ENCODE peak calls at places on chromosome 20, in four cellular contexts. K is PC-9, O is SK-N-SH, E is GM23248. Q is an unnamed sample.

GRCh38 chr20:60410865-60411264 is 452.6 kb downstream of the CDH26 start:
- DNase-seq in O (no peak), E (no peak), K (no peak), Q (no peak)

GRCh38 chr20:9068232-9068781 is 580 bp upstream of the PLCB4 start:
- DNase-seq in E (peak; percentile 65), K (no peak), O (peak; percentile 92), Q (peak; percentile 75)

GRCh38 chr20:19849341-19850189 is 91.5 kb downstream of the RIN2 start:
- DNase-seq in E (peak; percentile 8), O (no peak), K (no peak), Q (peak; percentile 47)

GRCh38 chr20:47503685-47504084 is 2.0 kb downstream of the NCOA3 start:
- DNase-seq in K (no peak), O (no peak), E (peak; percentile 14), Q (no peak)

GRCh38 chr20:36149012-36149411 is 5.5 kb upstream of the EPB41L1 start:
- DNase-seq in O (no peak), E (no peak), K (no peak), Q (no peak)

GRCh38 chr20:15927893-15928650 is 645.2 kb downstream of the KIF16B start:
- DNase-seq in K (peak; percentile 81), O (no peak), E (no peak), Q (no peak)

GRCh38 chr20:7792131-7792869 is 148.0 kb downstream of the HAO1 start:
- DNase-seq in O (no peak), E (peak; percentile 30), K (peak; percentile 60), Q (no peak)

GRCh38 chr20:23659989-23660837 is 22.5 kb upstream of the CST3 start:
- DNase-seq in O (no peak), K (no peak), E (peak; percentile 54), Q (no peak)

GRCh38 chr20:47774081-47774777 is 11.1 kb downstream of the SULF2 start:
- DNase-seq in E (no peak), O (peak; percentile 58), K (no peak), Q (peak; percentile 46)

GRCh38 chr20:13382786-13383185 is 161.7 kb downstream of the ISM1 start:
- DNase-seq in K (no peak), O (no peak), E (no peak), Q (no peak)

GRCh38 chr20:44747166-44748004 is 1.7 kb downstream of the KCNK15 start:
- DNase-seq in K (peak; percentile 94), O (peak; percentile 86), E (peak; percentile 82), Q (peak; percentile 86)

GRCh38 chr20:36391456-36391855 is 85.3 kb downstream of the DLGAP4 start:
- DNase-seq in E (peak; percentile 43), K (no peak), O (no peak), Q (no peak)

GRCh38 chr20:46227275-46227767 is 81.0 kb downstream of the CDH22 start:
- DNase-seq in O (no peak), E (no peak), K (no peak), Q (no peak)

GRCh38 chr20:8073024-8073832 is 53.7 kb upstream of the TMX4 start:
- DNase-seq in K (peak; percentile 82), O (no peak), E (peak; percentile 74), Q (peak; percentile 63)

GRCh38 chr20:33262658-33263065 is 20.4 kb upstream of the BPIFB1 start:
- DNase-seq in O (peak; percentile 52), E (peak; percentile 80), K (peak; percentile 66), Q (peak; percentile 86)

GRCh38 chr20:49045440-49046086 is 549 bp upstream of the CSE1L start:
- DNase-seq in O (peak; percentile 25), K (no peak), E (peak; percentile 16), Q (peak; percentile 12)

GRCh38 chr20:64139200-64140081 is 24.8 kb upstream of the MYT1 start:
- DNase-seq in K (no peak), O (peak; percentile 25), E (no peak), Q (no peak)

GRCh38 chr20:10419550-10420133 is 14.4 kb downstream of the MKKS start:
- DNase-seq in O (no peak), K (peak; percentile 40), E (no peak), Q (no peak)

GRCh38 chr20:61982240-61982950 is 83.3 kb downstream of the TAF4 start:
- DNase-seq in O (no peak), K (no peak), E (no peak), Q (no peak)

GRCh38 chr20:41006936-41007871 is 21.4 kb upstream of the TOP1 start:
- DNase-seq in O (no peak), K (peak; percentile 21), E (no peak), Q (no peak)

GRCh38 chr20:10653593-10654288 is 20.1 kb downstream of the JAG1 start:
- DNase-seq in E (peak; percentile 72), K (no peak), O (no peak), Q (no peak)

GRCh38 chr20:50153500-50154377 is at the start of gene PEDS1:
- DNase-seq in K (peak; percentile 79), E (peak; percentile 98), O (peak; percentile 99), Q (peak; percentile 97)
- H3K4me1 ChIP-seq in K (peaks cover 34% of the 10 kb centered on the region), E (peaks cover 28% of the 10 kb centered on the region), O (peaks cover 32% of the 10 kb centered on the region), Q (peaks cover 30% of the 10 kb centered on the region)

DNA sequence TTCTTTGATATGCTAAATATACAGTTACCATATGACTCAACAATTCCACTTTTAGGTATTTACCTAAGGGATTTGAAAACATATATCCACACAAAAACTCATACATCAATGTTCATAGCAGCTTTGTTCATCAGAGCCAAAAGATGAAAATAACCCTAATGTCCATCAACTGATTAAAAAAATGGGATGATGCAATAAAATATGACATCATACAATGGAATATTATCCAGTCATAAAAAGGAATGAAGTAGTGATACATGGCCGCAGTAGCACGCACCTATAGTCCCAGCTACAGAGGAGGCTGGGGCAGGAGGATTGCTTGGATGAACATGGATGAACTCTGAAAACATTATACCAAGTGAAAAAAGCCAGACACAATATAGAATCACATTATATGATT is 101.4 kb upstream of the SIRPA start:
- DNase-seq in E (no peak), O (no peak), K (no peak), Q (no peak)
- H3K9me2 ChIP-seq in E (no peaks in the 10 kb centered on the region), O (no peaks in the 10 kb centered on the region), K (no peaks in the 10 kb centered on the region), Q (no peaks in the 10 kb centered on the region)

GRCh38 chr20:57666106-57666833 is 43.5 kb downstream of the PMEPA1 start:
- DNase-seq in K (no peak), O (no peak), E (no peak), Q (no peak)

GRCh38 chr20:57665589-57665971 is 44.2 kb downstream of the PMEPA1 start:
- DNase-seq in K (no peak), O (no peak), E (no peak), Q (no peak)

GRCh38 chr20:57664476-57664875 is 44.2 kb upstream of the ZBP1 start:
- DNase-seq in O (no peak), K (no peak), E (no peak), Q (no peak)

GRCh38 chr20:57663681-57664451 is 43.6 kb upstream of the ZBP1 start:
- DNase-seq in K (no peak), O (no peak), E (no peak), Q (no peak)

GRCh38 chr20:57664924-57665588 is 44.8 kb downstream of the PMEPA1 start:
- DNase-seq in E (no peak), O (no peak), K (no peak), Q (no peak)
- H3K4me1 ChIP-seq in E (no peaks in the 10 kb centered on the region), O (peaks cover 71% of the 10 kb centered on the region), K (no peaks in the 10 kb centered on the region), Q (no peaks in the 10 kb centered on the region)

DNA sequence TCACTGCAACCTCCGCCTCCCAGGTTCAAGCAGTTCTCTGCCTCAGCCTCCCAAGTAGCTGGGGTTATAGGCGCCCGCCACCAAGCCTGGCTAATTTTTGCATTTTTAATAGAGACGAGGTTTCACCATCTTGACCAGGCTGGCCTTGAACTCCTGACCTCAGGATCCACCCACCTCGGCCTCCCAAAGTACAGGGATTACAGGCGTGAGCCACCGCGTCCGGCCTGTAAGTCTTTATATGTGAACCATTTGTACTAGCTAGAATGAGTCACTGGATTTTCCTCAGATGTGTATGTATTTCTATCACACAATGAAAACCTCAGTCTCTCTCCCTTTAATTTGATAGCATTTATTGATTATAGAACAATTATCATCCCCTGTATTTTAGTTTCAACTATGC is 34.0 kb downstream of the ITCH start:
- DNase-seq in K (no peak), E (no peak), O (no peak), Q (no peak)
- H3K9me2 ChIP-seq in K (no peaks in the 10 kb centered on the region), E (no peaks in the 10 kb centered on the region), O (no peaks in the 10 kb centered on the region), Q (no peaks in the 10 kb centered on the region)

DNA sequence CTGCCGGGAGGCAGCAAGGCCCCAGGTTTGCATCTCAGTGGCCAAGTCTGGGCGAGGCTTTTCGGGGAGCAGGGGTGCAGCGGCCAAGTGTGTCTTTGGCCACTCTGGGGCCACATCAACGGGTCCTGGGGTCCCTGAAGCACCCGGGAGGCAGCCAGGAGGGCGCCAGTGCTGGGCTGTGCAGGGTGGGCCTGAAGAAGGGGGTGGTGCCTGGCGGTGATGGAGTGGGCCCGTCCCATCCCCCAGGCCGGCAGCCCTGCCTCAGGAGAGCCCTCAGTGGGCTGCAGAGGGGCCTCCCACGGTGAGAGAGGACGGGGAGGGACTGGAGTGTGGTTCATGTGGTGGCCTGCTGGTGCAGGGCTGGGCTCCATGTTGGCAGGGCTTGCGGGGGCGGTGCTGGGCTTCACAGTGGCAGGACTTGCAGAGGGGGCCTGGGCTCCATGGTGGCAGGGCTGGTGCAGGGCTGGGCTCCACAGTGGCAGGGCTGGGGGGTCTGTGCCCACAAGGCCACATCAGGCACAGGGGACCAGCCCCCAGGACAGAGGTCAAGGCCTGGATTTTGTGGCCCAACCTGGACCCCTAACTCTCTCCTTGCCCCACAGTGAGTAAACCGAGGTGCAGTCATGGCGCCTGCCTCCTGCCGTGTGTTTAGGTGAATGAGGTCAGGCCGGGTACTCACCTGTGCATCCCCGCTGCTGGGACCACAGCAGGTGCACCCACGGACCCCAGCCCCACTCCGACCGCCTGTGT is 10.5 kb upstream of the BHLHE23 start:
- DNase-seq in O (no peak), E (no peak), K (no peak), Q (no peak)
- H3K4me1 ChIP-seq in O (no peaks in the 10 kb centered on the region), E (no peaks in the 10 kb centered on the region), K (peaks cover 5% of the 10 kb centered on the region), Q (no peaks in the 10 kb centered on the region)

DNA sequence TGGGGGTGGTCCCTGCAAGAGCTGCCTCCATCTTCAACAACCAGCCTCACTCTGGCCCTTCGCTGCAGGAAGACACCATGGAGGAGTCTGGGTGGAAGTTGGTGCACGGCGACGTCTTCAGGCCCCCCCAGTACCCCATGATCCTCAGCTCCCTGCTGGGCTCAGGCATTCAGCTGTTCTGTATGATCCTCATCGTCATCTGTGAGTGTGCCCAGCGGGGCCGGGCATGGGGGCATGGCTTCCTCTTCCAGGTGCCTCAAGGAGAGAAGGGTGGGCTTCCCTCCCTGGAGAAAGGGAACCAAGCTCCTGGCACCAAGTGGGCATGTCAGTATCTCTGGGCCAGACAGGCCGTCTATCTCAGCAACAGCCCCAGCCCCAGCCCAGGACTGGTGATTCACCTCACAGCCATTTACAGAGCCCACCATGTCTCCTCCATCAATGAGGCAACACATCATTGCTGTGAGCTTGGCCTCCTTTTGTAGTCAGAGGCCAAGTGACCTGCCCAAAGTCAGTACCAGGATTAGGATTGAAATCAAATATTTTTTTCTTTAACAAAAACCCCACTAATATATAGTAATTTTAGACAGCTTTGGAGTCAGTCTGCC is 40.2 kb downstream of the TM9SF4 start:
- DNase-seq in K (no peak), E (no peak), O (no peak), Q (no peak)
- H3K9me2 ChIP-seq in K (no peaks in the 10 kb centered on the region), E (no peaks in the 10 kb centered on the region), O (no peaks in the 10 kb centered on the region), Q (no peaks in the 10 kb centered on the region)

Q was measured in hepatocyte.